ENCODE peak calls at places on chromosomes 6 and 20, in four cellular contexts. D is cardiac fibroblast, G is lower leg skin, P is MM.1S. T is an unnamed sample.

GRCh38 chr6:7216941-7217621 is 95.9 kb downstream of the SSR1 start:
- DNase-seq in D (no peak), G (no peak), P (no peak), T (no peak)

GRCh38 chr6:91483415-91483814 is 896.5 kb upstream of the MAP3K7 start:
- DNase-seq in D (no peak), G (no peak), P (no peak), T (no peak)

GRCh38 chr20:6045566-6045965 is 8.3 kb downstream of the LRRN4 start:
- DNase-seq in D (peak; percentile 28), G (no peak), P (no peak), T (no peak)

GRCh38 chr6:157535354-157536217 is 154.6 kb downstream of the ZDHHC14 start:
- DNase-seq in D (peak; percentile 81), G (no peak), P (no peak), T (no peak)

GRCh38 chr6:158622545-158623190 is 21.9 kb downstream of the DYNLT1 start:
- DNase-seq in D (no peak), G (no peak), P (no peak), T (peak; percentile 32)

GRCh38 chr6:167699141-167700036 is 127.3 kb upstream of the AFDN start:
- DNase-seq in D (peak; percentile 64), G (peak; percentile 72), P (no peak), T (peak; percentile 68)

GRCh38 chr20:9068896-9069663 is at the start of gene PLCB4:
- DNase-seq in D (peak; percentile 27), G (no peak), P (no peak), T (no peak)

GRCh38 chr6:150016324-150017185 is 8.8 kb downstream of the RAET1L start:
- DNase-seq in D (peak; percentile 76), G (no peak), P (peak; percentile 52), T (peak; percentile 62)

GRCh38 chr6:21386744-21387143 is 206.8 kb upstream of the SOX4 start:
- DNase-seq in D (no peak), G (no peak), P (no peak), T (no peak)

GRCh38 chr6:43296780-43297494 is 1.1 kb upstream of the SLC22A7 start:
- DNase-seq in D (no peak), G (no peak), P (no peak), T (no peak)

GRCh38 chr6:92126088-92126487 is 1293.3 kb downstream of the EPHA7 start:
- DNase-seq in D (no peak), G (no peak), P (no peak), T (no peak)

GRCh38 chr6:155638200-155638599 is 182.6 kb upstream of the NOX3 start:
- DNase-seq in D (no peak), G (no peak), P (no peak), T (no peak)
- TF ChIP-seq CTCF in D (no peak), G (no peak), P (no peak), T (no peak)

GRCh38 chr6:56649782-56650181 is 7.1 kb upstream of the DST start:
- DNase-seq in D (peak; percentile 77), G (no peak), P (no peak), T (no peak)
- TF ChIP-seq CTCF in D (no peak), G (no peak), P (no peak), T (no peak)

DNA sequence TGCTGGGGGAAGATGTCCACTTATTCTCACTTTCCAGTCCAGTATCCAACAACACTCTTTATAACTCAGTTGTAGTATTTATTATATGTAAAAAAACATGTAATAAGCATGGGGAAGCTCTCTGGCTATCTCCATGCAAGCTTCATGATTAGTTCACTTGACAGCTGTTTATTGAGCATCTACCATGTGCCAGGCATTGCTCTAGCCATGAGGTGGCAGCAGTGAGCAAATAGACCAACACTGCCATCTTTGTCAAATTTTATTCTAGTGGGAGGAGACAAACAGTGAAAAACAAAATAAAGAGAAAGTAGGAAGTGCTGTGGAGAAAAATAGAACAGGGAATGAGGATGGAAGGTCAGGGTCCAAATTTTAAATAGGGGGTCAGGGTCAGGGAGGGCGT is 131.8 kb downstream of the CFAP61 start:
- DNase-seq in D (peak; percentile 17), G (no peak), P (peak; percentile 55), T (no peak)
- TF ChIP-seq CTCF in D (peak; percentile 39), G (no peak), P (peak; percentile 74), T (peak; percentile 37)

DNA sequence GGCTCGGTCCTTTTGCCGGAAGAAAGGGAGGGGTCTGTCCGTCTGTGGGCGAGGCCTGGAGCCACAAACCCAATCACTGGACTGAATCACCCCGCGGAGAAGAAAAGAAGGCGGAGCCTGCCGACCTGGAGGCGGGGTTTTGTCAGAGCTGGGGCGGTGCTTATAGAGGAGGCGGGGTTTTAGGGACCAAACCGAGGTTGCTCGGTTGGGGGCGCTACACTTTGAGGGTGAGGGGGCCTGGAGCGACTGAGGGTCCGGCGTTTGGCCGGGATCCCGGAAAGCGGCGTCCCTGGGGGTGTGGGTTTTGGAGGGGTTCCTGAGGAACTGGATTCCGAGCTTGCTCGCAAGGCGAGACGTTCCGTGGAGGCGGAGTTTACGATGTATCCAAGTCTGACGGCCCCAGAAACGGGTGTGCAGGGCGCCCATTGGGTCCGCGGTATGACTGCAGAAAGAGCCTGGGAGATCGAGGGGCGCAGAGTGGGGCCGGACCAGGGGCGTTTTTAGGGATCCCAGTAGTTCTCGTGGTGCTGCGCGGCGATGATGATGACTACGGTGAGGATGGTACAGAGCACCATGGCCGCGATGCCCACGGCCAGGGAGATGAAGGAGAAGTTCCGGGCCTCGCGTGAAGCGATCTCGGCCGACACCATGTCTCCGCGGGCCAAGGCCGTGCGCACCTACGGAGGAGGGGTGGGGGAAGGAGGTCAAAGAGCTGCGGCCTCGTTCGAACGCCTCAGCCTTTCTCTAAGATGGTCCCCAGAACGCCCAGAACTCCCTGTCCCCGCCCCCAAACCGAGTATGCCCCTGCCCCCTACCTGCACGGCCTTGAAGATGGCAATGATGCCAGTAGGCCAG is 2.8 kb downstream of the PRRT1 start:
- DNase-seq in D (peak; percentile 24), G (peak; percentile 79), P (no peak), T (no peak)
- TF ChIP-seq CTCF in D (no peak), G (no peak), P (no peak), T (no peak)

GRCh38 chr20:2485662-2486061 is 15.1 kb upstream of the SNRPB start:
- DNase-seq in D (no peak), G (no peak), P (no peak), T (no peak)
- TF ChIP-seq CTCF in D (no peak), G (no peak), P (no peak), T (no peak)

DNA sequence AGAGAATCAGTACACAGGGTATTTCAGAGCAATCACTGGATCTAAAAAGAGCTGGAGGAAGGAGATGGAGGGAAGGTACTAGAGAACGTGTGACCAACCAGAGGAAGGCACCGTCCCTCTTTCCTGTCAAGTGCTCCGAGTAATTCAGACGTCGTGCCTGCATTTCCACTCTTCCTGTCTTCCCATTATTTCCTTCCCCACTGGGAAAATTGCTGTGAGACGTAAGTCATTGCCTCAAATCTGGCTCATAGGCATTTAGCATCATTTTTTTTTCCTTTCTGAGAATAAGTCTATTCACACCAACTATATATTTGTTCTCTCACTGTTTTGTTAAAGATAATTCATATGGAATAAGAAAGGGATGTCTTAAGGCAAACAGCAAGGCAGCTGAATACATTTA is 59.5 kb upstream of the GLP1R start:
- DNase-seq in D (no peak), G (no peak), P (no peak), T (no peak)
- TF ChIP-seq CTCF in D (no peak), G (no peak), P (no peak), T (no peak)

GRCh38 chr20:4613718-4614620 is 107.7 kb upstream of the PRND start:
- DNase-seq in D (peak; percentile 61), G (peak; percentile 60), P (peak; percentile 94), T (peak; percentile 42)
- TF ChIP-seq CTCF in D (peak; percentile 43), G (no peak), P (peak; percentile 65), T (peak; percentile 42)

GRCh38 chr20:40606660-40607059 is 82.4 kb downstream of the MAFB start:
- DNase-seq in D (no peak), G (no peak), P (no peak), T (no peak)
- TF ChIP-seq CTCF in D (no peak), G (no peak), P (no peak), T (no peak)

GRCh38 chr20:32829291-32830005 is 9.7 kb downstream of the MAPRE1 start:
- DNase-seq in D (peak; percentile 42), G (no peak), P (no peak), T (no peak)

GRCh38 chr20:32828029-32828666 is 8.4 kb downstream of the MAPRE1 start:
- DNase-seq in D (peak; percentile 39), G (no peak), P (no peak), T (no peak)

GRCh38 chr20:32831982-32832381 is 12.2 kb downstream of the MAPRE1 start:
- DNase-seq in D (no peak), G (no peak), P (no peak), T (no peak)

GRCh38 chr20:32832664-32833063 is 12.9 kb downstream of the MAPRE1 start:
- DNase-seq in D (no peak), G (no peak), P (no peak), T (no peak)

GRCh38 chr20:32830437-32830836 is 10.7 kb downstream of the MAPRE1 start:
- DNase-seq in D (peak; percentile 76), G (peak; percentile 65), P (no peak), T (no peak)
- TF ChIP-seq CTCF in D (no peak), G (no peak), P (no peak), T (no peak)

T was measured in GM10248.